ENCODE peak calls at places on chromosomes 3 and 15, in nine cellular contexts. R is GM19239, H is A549, O is Peyer's patch, F is epithelial cell of esophagus, G is left ventricle myocardium inferior, U is T-helper 1 cell, K is SK-N-SH, W is HEK293T. L is an unnamed sample.

GRCh38 chr3:72722930-72723726 is 125.1 kb downstream of the SHQ1 start:
- DNase-seq in W (no peak), G (peak; percentile 23), H (no peak), K (no peak), O (no peak), R (no peak), U (no peak), F (peak; percentile 75), L (peak; percentile 68)

GRCh38 chr3:177597325-177598109 is 400.2 kb upstream of the TBL1XR1 start:
- DNase-seq in W (no peak), K (peak; percentile 22), H (no peak), F (peak; percentile 87), G (no peak), O (peak; percentile 54), U (peak; percentile 4), R (peak; percentile 30), L (no peak)

GRCh38 chr15:96126859-96127258 is 203.6 kb upstream of the NR2F2 start:
- DNase-seq in W (no peak), R (no peak), F (no peak), H (no peak), U (no peak), G (no peak), K (no peak), O (no peak), L (no peak)

GRCh38 chr15:79004336-79004735 is 59.5 kb upstream of the CTSH start:
- DNase-seq in F (peak; percentile 81), G (no peak), U (no peak), O (peak; percentile 73), R (peak; percentile 81), H (no peak), W (no peak), K (no peak), L (no peak)

GRCh38 chr3:16148783-16149182 is 25.7 kb upstream of the GALNT15 start:
- DNase-seq in G (peak; percentile 58), F (peak; percentile 44), K (no peak), W (peak; percentile 26), H (no peak), O (peak; percentile 22), R (no peak), U (no peak), L (peak; percentile 55)

GRCh38 chr15:55742927-55743614 is at the start of gene PRTG:
- DNase-seq in U (no peak), H (peak; percentile 74), R (no peak), G (peak; percentile 81), W (peak; percentile 25), O (no peak), F (peak; percentile 6), K (peak; percentile 96), L (peak; percentile 56)

GRCh38 chr15:50210462-50211264 is 28.7 kb downstream of the SLC27A2 start:
- DNase-seq in H (no peak), F (peak; percentile 72), U (no peak), G (no peak), O (no peak), W (no peak), R (no peak), K (no peak), L (peak; percentile 90)

GRCh38 chr3:29594261-29594660 is 313.4 kb downstream of the RBMS3 start:
- DNase-seq in O (no peak), H (no peak), G (no peak), F (no peak), W (no peak), U (no peak), R (no peak), K (no peak), L (no peak)

GRCh38 chr3:194577985-194578905 is 55.0 kb downstream of the TMEM44 start:
- DNase-seq in U (no peak), F (peak; percentile 87), W (no peak), O (no peak), H (peak; percentile 86), R (no peak), K (no peak), G (no peak), L (peak; percentile 59)

GRCh38 chr3:186283096-186283495 is 78.9 kb downstream of the DGKG start:
- DNase-seq in H (no peak), U (no peak), W (no peak), O (no peak), R (no peak), G (no peak), K (no peak), F (peak; percentile 28), L (no peak)

GRCh38 chr3:124663690-124664089 is 66.6 kb upstream of the UMPS start:
- DNase-seq in H (peak; percentile 16), R (no peak), K (no peak), G (no peak), U (no peak), O (no peak), F (peak; percentile 27), W (no peak), L (no peak)

GRCh38 chr15:63089260-63090043 is 32.2 kb upstream of the LACTB start:
- DNase-seq in U (no peak), O (no peak), G (peak; percentile 41), R (no peak), W (no peak), F (no peak), H (peak; percentile 43), K (peak; percentile 82), L (peak; percentile 38)